ENCODE peak calls at places on chromosomes 5 and 9, in five cellular contexts. V, F, J, W and D are unnamed samples.
A peak's percentile ranks its signal among the peaks of the same experiment; 100 is the strongest.

GRCh38 chr5:26740182-26740581 is 298.2 kb downstream of the CDH9 start:
- DNase-seq in V (no peak), F (no peak), J (no peak), W (no peak), D (no peak)

GRCh38 chr5:135010502-135011354 is 23.3 kb downstream of the PITX1 start:
- DNase-seq in V (no peak), F (no peak), J (no peak), W (no peak), D (no peak)

GRCh38 chr5:60382761-60383160 is 317.2 kb downstream of the DEPDC1B start:
- DNase-seq in V (peak; percentile 24), F (no peak), J (no peak), W (no peak), D (no peak)

GRCh38 chr5:109316631-109317030 is 93.1 kb downstream of the PJA2 start:
- DNase-seq in V (no peak), F (no peak), J (no peak), W (no peak), D (no peak)

GRCh38 chr9:126166291-126166690 is 160.3 kb upstream of the MVB12B start:
- DNase-seq in V (no peak), F (no peak), J (no peak), W (no peak), D (no peak)

GRCh38 chr9:92097997-92098482 is 17.2 kb downstream of the SPTLC1 start:
- DNase-seq in V (no peak), F (no peak), J (no peak), W (peak; percentile 71), D (no peak)

GRCh38 chr9:130522233-130522808 is 57.1 kb upstream of the FUBP3 start:
- DNase-seq in V (no peak), F (no peak), J (peak; percentile 83), W (no peak), D (peak; percentile 66)

GRCh38 chr5:159805021-159805420 is 111.3 kb upstream of the ADRA1B start:
- DNase-seq in V (no peak), F (no peak), J (no peak), W (no peak), D (no peak)

GRCh38 chr5:100576217-100576751 is 41.1 kb downstream of the FAM174A start:
- DNase-seq in V (no peak), F (no peak), J (no peak), W (no peak), D (no peak)

GRCh38 chr9:16543225-16543624 is 327.2 kb downstream of the BNC2 start:
- DNase-seq in V (no peak), F (no peak), J (peak; percentile 55), W (no peak), D (no peak)

GRCh38 chr9:73548201-73548600 is 396.5 kb downstream of the ANXA1 start:
- DNase-seq in V (no peak), F (no peak), J (no peak), W (no peak), D (no peak)

GRCh38 chr9:101486693-101487442 is 46.8 kb upstream of the RNF20 start:
- DNase-seq in V (no peak), F (peak; percentile 69), J (peak; percentile 83), W (no peak), D (peak; percentile 85)

GRCh38 chr9:133874061-133874638 is 118.0 kb downstream of the VAV2 start:
- DNase-seq in V (no peak), F (no peak), J (no peak), W (no peak), D (peak; percentile 83)

GRCh38 chr5:68093455-68094159 is 121.9 kb upstream of the PIK3R1 start:
- DNase-seq in V (no peak), F (no peak), J (no peak), W (no peak), D (no peak)

GRCh38 chr9:115520626-115521025 is 402.7 kb upstream of the TNC start:
- DNase-seq in V (no peak), F (no peak), J (no peak), W (no peak), D (no peak)

GRCh38 chr9:133403766-133404439 is 13.9 kb downstream of the REXO4 start:
- DNase-seq in V (no peak), F (no peak), J (no peak), W (peak; percentile 22), D (peak; percentile 54)

GRCh38 chr5:10328323-10328722 is 20.6 kb upstream of the CMBL start:
- DNase-seq in V (no peak), F (no peak), J (no peak), W (no peak), D (no peak)